ENCODE peak calls at places on chromosome 21, in four cellular contexts. W is GM12878, P is HepG2, K is H1. M is an unnamed sample.

GRCh38 chr21:39613029-39613934 is 542 bp downstream of the B3GALT5 start:
- DNase-seq in W (no peak), P (no peak), K (peak; percentile 26), M (no peak)

GRCh38 chr21:38741092-38741975 is 64.4 kb upstream of the ETS2 start:
- DNase-seq in W (no peak), P (no peak), K (no peak), M (no peak)

GRCh38 chr21:26679299-26679698 is 106.2 kb upstream of the CYYR1 start:
- DNase-seq in W (no peak), P (no peak), K (no peak), M (no peak)

GRCh38 chr21:41658321-41658720 is 108.5 kb downstream of the RIPK4 start:
- DNase-seq in W (no peak), P (no peak), K (no peak), M (no peak)

GRCh38 chr21:36929622-36930021 is 36.8 kb downstream of the HLCS start:
- DNase-seq in W (no peak), P (no peak), K (no peak), M (no peak)

GRCh38 chr21:37210017-37210593 is 57.0 kb downstream of the VPS26C start:
- DNase-seq in W (no peak), P (no peak), K (no peak), M (no peak)

GRCh38 chr21:38805282-38806152 is at the start of gene ETS2:
- DNase-seq in W (peak; percentile 36), P (peak; percentile 84), K (peak; percentile 83), M (peak; percentile 90)

GRCh38 chr21:21373969-21374368 is 375.8 kb downstream of the NCAM2 start:
- DNase-seq in W (no peak), P (no peak), K (no peak), M (no peak)

GRCh38 chr21:42291751-42292562 is 23.3 kb downstream of the TFF3 start:
- DNase-seq in W (no peak), P (no peak), K (no peak), M (no peak)

GRCh38 chr21:31092867-31093266 is 54.6 kb upstream of the KRTAP19-8 start:
- DNase-seq in W (no peak), P (no peak), K (no peak), M (no peak)

GRCh38 chr21:14243461-14243860 is 27.5 kb downstream of the RBM11 start:
- DNase-seq in W (no peak), P (no peak), K (no peak), M (no peak)

GRCh38 chr21:42671778-42672593 is 18.6 kb downstream of the PDE9A start:
- DNase-seq in W (no peak), P (peak; percentile 73), K (no peak), M (no peak)

GRCh38 chr21:33199516-33200217 is 30.1 kb upstream of the IFNAR2 start:
- DNase-seq in W (peak; percentile 73), P (peak; percentile 88), K (peak; percentile 71), M (peak; percentile 85)

GRCh38 chr21:33201945-33202344 is 27.8 kb upstream of the IFNAR2 start:
- DNase-seq in W (no peak), P (no peak), K (no peak), M (no peak)

GRCh38 chr21:33203371-33203724 is 26.4 kb upstream of the IFNAR2 start:
- DNase-seq in W (no peak), P (no peak), K (no peak), M (no peak)

GRCh38 chr21:33205476-33205875 is 24.3 kb upstream of the IFNAR2 start:
- DNase-seq in W (no peak), P (no peak), K (no peak), M (no peak)

GRCh38 chr21:33202464-33203363 is 27.0 kb upstream of the IFNAR2 start:
- DNase-seq in W (no peak), P (no peak), K (no peak), M (no peak)
- TF ChIP-seq ZNF274 in W (no peak), P (no peak), K (no peak), M (no peak)

DNA sequence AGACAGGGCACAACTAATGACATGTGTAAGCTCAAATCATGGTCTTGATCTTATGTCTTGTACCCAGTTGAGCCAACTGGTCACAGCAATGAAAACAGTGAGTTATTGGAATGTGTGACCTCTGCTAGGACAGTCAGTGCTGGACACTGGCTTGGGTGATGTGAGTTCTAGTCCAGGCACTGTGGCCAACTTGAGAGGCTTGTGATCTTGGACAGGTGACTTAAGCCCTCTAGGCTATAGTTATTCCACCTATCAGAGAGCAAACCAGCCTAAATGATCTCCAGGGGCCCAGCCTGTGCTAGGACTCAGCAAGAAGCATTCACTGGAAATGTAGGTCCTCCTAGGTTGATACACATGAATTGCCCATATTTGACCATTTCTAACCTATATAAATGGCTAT is 1.1 kb downstream of the KCNE2 start:
- DNase-seq in W (no peak), P (no peak), K (no peak), M (no peak)
- H3K4me3 ChIP-seq in W (no peak overlapping the region), P (no peak overlapping the region), K (no peak overlapping the region), M (no peak overlapping the region)

GRCh38 chr21:29196664-29197052 is 66.2 kb downstream of the MAP3K7CL start:
- DNase-seq in W (no peak), P (no peak), K (no peak), M (no peak)

GRCh38 chr21:29193907-29194306 is 63.5 kb downstream of the MAP3K7CL start:
- DNase-seq in W (no peak), P (peak; percentile 59), K (no peak), M (no peak)

GRCh38 chr21:29194847-29195246 is 64.4 kb downstream of the MAP3K7CL start:
- DNase-seq in W (no peak), P (peak; percentile 25), K (no peak), M (peak; percentile 48)

GRCh38 chr21:29194342-29194741 is 63.9 kb downstream of the MAP3K7CL start:
- DNase-seq in W (no peak), P (peak; percentile 73), K (no peak), M (no peak)

DNA sequence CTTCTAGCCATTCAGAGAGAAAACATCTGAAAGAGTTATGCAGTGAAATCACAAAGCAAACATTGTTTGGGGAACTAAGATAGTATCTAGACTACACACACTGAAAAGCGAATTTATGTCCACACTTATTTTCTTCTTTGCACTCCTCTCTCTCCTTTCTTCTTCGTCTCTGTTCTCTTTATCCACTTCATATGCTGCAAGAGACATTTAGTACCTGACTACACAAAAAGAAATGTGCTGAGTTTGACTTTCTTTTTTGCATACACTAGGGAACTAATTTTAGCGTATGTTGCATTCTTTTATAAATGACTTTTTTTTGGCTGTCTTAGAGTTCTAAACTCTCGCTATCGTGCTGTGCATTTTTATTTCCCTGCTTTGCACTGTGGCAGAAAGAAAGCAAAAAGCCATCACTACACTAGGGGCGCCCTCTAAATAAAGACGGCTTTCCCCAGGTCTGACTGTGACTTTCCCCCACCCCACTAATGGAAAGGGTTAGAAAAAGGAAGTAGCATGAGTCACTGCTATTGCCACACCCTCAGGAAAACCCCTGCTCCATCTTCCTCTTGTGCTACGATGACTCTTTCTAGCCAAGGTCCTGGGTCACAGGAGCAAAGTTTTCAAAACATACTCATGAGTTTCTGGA is 65.7 kb downstream of the MAP3K7CL start:
- DNase-seq in W (peak; percentile 90), P (peak; percentile 70), K (no peak), M (no peak)
- TF ChIP-seq SUZ12 in W (no peak), P (no peak), K (no peak), M (no peak)

DNA sequence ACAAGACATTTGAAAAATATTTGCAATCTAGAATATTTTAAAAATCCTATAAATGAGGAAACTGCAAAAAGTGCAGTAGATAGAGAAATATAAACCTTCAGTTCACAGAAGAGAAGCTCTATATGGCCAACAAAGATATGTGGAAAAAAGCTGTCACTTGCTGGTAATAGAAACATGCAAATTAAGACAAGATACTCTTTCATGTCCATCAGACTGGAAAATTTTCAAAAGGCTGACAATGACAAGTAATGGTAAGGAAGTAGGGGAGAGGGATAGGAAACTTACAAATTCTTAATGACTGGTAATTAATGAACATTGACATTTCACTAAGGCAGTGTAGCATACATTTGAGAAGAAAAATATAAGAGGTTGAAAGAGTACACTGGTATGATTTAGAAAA is 147.9 kb downstream of the MRPL39 start:
- DNase-seq in W (no peak), P (no peak), K (no peak), M (no peak)
- TF ChIP-seq ZNF274 in W (no peak), P (no peak), K (no peak), M (no peak)

GRCh38 chr21:45078877-45079281 is 4.5 kb downstream of the ADARB1 start:
- DNase-seq in W (no peak), P (no peak), K (no peak), M (no peak)
- H3K4me3 ChIP-seq in W (no peak overlapping the region), P (no peak overlapping the region), K (no peak overlapping the region), M (no peak overlapping the region)